ENCODE peak calls at places on chromosomes 12 and 14, in seven cellular contexts. W is pancreas; F is frontal cortex; Z is mesenchymal stem cell; I is fibroblast of pulmonary artery; K is amniotic epithelial cell; O is activated T-cell treated with anti-CD3 and anti-CD28 coated beads, Interleukin-2, amount 50 U/mL, for 4 hours. Y is an unnamed sample.

GRCh38 chr14:31927348-31927826 is 149.7 kb upstream of the ARHGAP5 start:
- DNase-seq in W (no peak), F (no peak), Z (peak; percentile 96), I (peak; percentile 89), K (peak; percentile 99), O (no peak), Y (no peak)

GRCh38 chr12:65856521-65856920 is 32.2 kb downstream of the HMGA2 start:
- DNase-seq in W (no peak), F (no peak), Z (no peak), I (no peak), K (no peak), O (no peak), Y (no peak)

GRCh38 chr14:65613251-65613650 is 200.7 kb downstream of the FUT8 start:
- DNase-seq in W (no peak), F (no peak), Z (no peak), I (no peak), K (no peak), O (no peak), Y (no peak)

GRCh38 chr12:56931474-56931978 is 2.7 kb downstream of the SDR9C7 start:
- DNase-seq in W (no peak), F (no peak), Z (peak; percentile 83), I (peak; percentile 89), K (peak; percentile 90), O (no peak), Y (no peak)

GRCh38 chr14:24042733-24043132 is 9.1 kb upstream of the CARMIL3 start:
- DNase-seq in W (peak; percentile 51), F (no peak), Z (no peak), I (no peak), K (no peak), O (no peak), Y (no peak)

GRCh38 chr14:101495284-101495683 is 66.0 kb upstream of the DIO3 start:
- DNase-seq in W (no peak), F (no peak), Z (no peak), I (no peak), K (no peak), O (no peak), Y (no peak)

GRCh38 chr14:24064091-24064795 is 7.1 kb upstream of the CPNE6 start:
- DNase-seq in W (peak; percentile 42), F (no peak), Z (no peak), I (no peak), K (no peak), O (no peak), Y (no peak)

GRCh38 chr12:131194166-131194565 is 240.5 kb downstream of the ADGRD1 start:
- DNase-seq in W (no peak), F (no peak), Z (no peak), I (no peak), K (no peak), O (no peak), Y (peak; percentile 31)

GRCh38 chr14:98112211-98112780 is 1159.7 kb downstream of the BCL11B start:
- DNase-seq in W (no peak), F (no peak), Z (no peak), I (no peak), K (no peak), O (no peak), Y (no peak)

GRCh38 chr12:77796775-77797174 is 33.9 kb upstream of the NAV3 start:
- DNase-seq in W (no peak), F (no peak), Z (peak; percentile 61), I (peak; percentile 55), K (peak; percentile 74), O (no peak), Y (no peak)

GRCh38 chr12:58458093-58458492 is 462.2 kb downstream of the LRIG3 start:
- DNase-seq in W (no peak), F (no peak), Z (peak; percentile 13), I (no peak), K (peak; percentile 74), O (no peak), Y (no peak)

GRCh38 chr12:115984607-115985006 is 292.9 kb downstream of the MED13L start:
- DNase-seq in W (no peak), F (no peak), Z (no peak), I (no peak), K (no peak), O (no peak), Y (peak; percentile 42)

GRCh38 chr14:71117839-71118743 is 210.8 kb downstream of the PCNX1 start:
- DNase-seq in W (no peak), F (no peak), Z (peak; percentile 93), I (peak; percentile 66), K (peak; percentile 86), O (no peak), Y (no peak)

GRCh38 chr12:87661770-87662402 is 367.3 kb downstream of the C12orf50 start:
- DNase-seq in W (no peak), F (no peak), Z (peak; percentile 5), I (no peak), K (peak; percentile 10), O (no peak), Y (no peak)

GRCh38 chr14:37776791-37777499 is 181.5 kb downstream of the TTC6 start:
- DNase-seq in W (no peak), F (no peak), Z (no peak), I (no peak), K (no peak), O (no peak), Y (no peak)

GRCh38 chr12:57135939-57136338 is 7.7 kb downstream of the LRP1 start:
- DNase-seq in W (peak; percentile 60), F (peak; percentile 65), Z (peak; percentile 39), I (peak; percentile 52), K (no peak), O (no peak), Y (no peak)

GRCh38 chr12:124651508-124652273 is 84.3 kb upstream of the NCOR2 start:
- DNase-seq in W (no peak), F (no peak), Z (peak; percentile 47), I (no peak), K (no peak), O (no peak), Y (no peak)

GRCh38 chr14:45201908-45202307 is 51.1 kb downstream of the MIS18BP1 start:
- DNase-seq in W (no peak), F (no peak), Z (peak; percentile 21), I (peak; percentile 34), K (peak; percentile 28), O (no peak), Y (no peak)

GRCh38 chr12:56991319-56991906 is 14.9 kb downstream of the ZBTB39 start:
- DNase-seq in W (no peak), F (no peak), Z (no peak), I (peak; percentile 45), K (no peak), O (no peak), Y (no peak)

GRCh38 chr14:23428686-23429495 is 6.6 kb downstream of the MYH7 start:
- DNase-seq in W (no peak), F (no peak), Z (no peak), I (no peak), K (no peak), O (no peak), Y (no peak)

GRCh38 chr14:34172477-34173368 is 221.8 kb upstream of the EGLN3 start:
- DNase-seq in W (no peak), F (no peak), Z (no peak), I (no peak), K (no peak), O (no peak), Y (no peak)

GRCh38 chr14:99163446-99163845 is 108.6 kb downstream of the BCL11B start:
- DNase-seq in W (no peak), F (no peak), Z (no peak), I (no peak), K (no peak), O (no peak), Y (no peak)

GRCh38 chr12:60602601-60603000 is 1006.8 kb downstream of the SLC16A7 start:
- DNase-seq in W (no peak), F (no peak), Z (no peak), I (no peak), K (no peak), O (no peak), Y (no peak)

GRCh38 chr14:99793213-99794155 is at the start of gene EML1:
- DNase-seq in W (peak; percentile 96), F (peak; percentile 99), Z (peak; percentile 79), I (peak; percentile 81), K (peak; percentile 21), O (peak; percentile 70), Y (peak; percentile 66)

GRCh38 chr14:103100281-103101121 is 6.0 kb downstream of the EXOC3L4 start:
- DNase-seq in W (peak; percentile 65), F (no peak), Z (no peak), I (no peak), K (no peak), O (no peak), Y (no peak)

GRCh38 chr14:33357225-33358010 is 418.7 kb downstream of the NPAS3 start:
- DNase-seq in W (no peak), F (no peak), Z (no peak), I (no peak), K (no peak), O (no peak), Y (no peak)

GRCh38 chr12:68675098-68675842 is 11.5 kb upstream of the NUP107 start:
- DNase-seq in W (no peak), F (no peak), Z (peak; percentile 16), I (no peak), K (no peak), O (peak; percentile 51), Y (no peak)

GRCh38 chr12:84704851-84705250 is 207.7 kb downstream of the SLC6A15 start:
- DNase-seq in W (no peak), F (no peak), Z (no peak), I (no peak), K (no peak), O (no peak), Y (no peak)

GRCh38 chr12:26523708-26524150 is 309.3 kb downstream of the ITPR2 start:
- DNase-seq in W (peak; percentile 94), F (peak; percentile 28), Z (peak; percentile 79), I (peak; percentile 99), K (peak; percentile 99), O (no peak), Y (no peak)

GRCh38 chr12:87848248-87848868 is 180.8 kb downstream of the C12orf50 start:
- DNase-seq in W (no peak), F (peak; percentile 9), Z (peak; percentile 65), I (peak; percentile 89), K (peak; percentile 72), O (no peak), Y (no peak)

GRCh38 chr14:104291123-104292000 is 153.0 kb downstream of the KIF26A start:
- DNase-seq in W (peak; percentile 78), F (no peak), Z (no peak), I (no peak), K (no peak), O (no peak), Y (no peak)

GRCh38 chr12:114334395-114334794 is 71.5 kb downstream of the TBX5 start:
- DNase-seq in W (no peak), F (no peak), Z (no peak), I (no peak), K (no peak), O (no peak), Y (no peak)

GRCh38 chr14:78367355-78367754 is 197.2 kb downstream of the NRXN3 start:
- DNase-seq in W (no peak), F (no peak), Z (no peak), I (no peak), K (no peak), O (no peak), Y (no peak)

GRCh38 chr12:75816892-75817291 is 214.7 kb downstream of the PHLDA1 start:
- DNase-seq in W (no peak), F (no peak), Z (peak; percentile 65), I (peak; percentile 76), K (peak; percentile 21), O (no peak), Y (no peak)

GRCh38 chr12:90940872-90941499 is 14.0 kb downstream of the CCER1 start:
- DNase-seq in W (no peak), F (no peak), Z (peak; percentile 73), I (peak; percentile 83), K (peak; percentile 73), O (no peak), Y (peak; percentile 13)

GRCh38 chr12:63206908-63207307 is 55.9 kb upstream of the AVPR1A start:
- DNase-seq in W (no peak), F (no peak), Z (peak; percentile 6), I (no peak), K (peak; percentile 66), O (no peak), Y (no peak)

GRCh38 chr12:112172556-112173324 is 47.4 kb downstream of the TRAFD1 start:
- DNase-seq in W (peak; percentile 11), F (no peak), Z (no peak), I (no peak), K (no peak), O (no peak), Y (no peak)

GRCh38 chr12:88889326-88890110 is 309.2 kb upstream of the KITLG start:
- DNase-seq in W (no peak), F (no peak), Z (no peak), I (peak; percentile 78), K (peak; percentile 13), O (no peak), Y (no peak)